ENCODE peak calls at places on chromosomes 1 and 21, in six cellular contexts. One of them, this sample, is unnamed.

GRCh38 chr1:240086726-240087125 is 5.0 kb upstream of the FMN2 start:
- DNase-seq in SK-N-SH: no peak
- DNase-seq in K562: no peak
- DNase-seq in H1: no peak
- DNase-seq in HepG2: no peak
- DNase-seq in HL-60: no peak
- DNase-seq in this sample: no peak

GRCh38 chr1:53112271-53112774 is 30.1 kb downstream of the SLC1A7 start:
- DNase-seq in HepG2: peak; percentile 70
- DNase-seq in K562: no peak
- DNase-seq in H1: no peak
- DNase-seq in HL-60: no peak
- DNase-seq in SK-N-SH: no peak
- DNase-seq in this sample: no peak

GRCh38 chr1:112396668-112397025 is 633 bp downstream of the CTTNBP2NL start:
- DNase-seq in HL-60: no peak
- DNase-seq in H1: no peak
- DNase-seq in K562: no peak
- DNase-seq in SK-N-SH: no peak
- DNase-seq in HepG2: no peak
- DNase-seq in this sample: no peak

GRCh38 chr1:64881281-64881680 is 85.1 kb downstream of the JAK1 start:
- DNase-seq in H1: no peak
- DNase-seq in SK-N-SH: no peak
- DNase-seq in K562: no peak
- DNase-seq in HL-60: no peak
- DNase-seq in HepG2: no peak
- DNase-seq in this sample: no peak

GRCh38 chr1:40185951-40186864 is 25.0 kb downstream of the RLF start:
- DNase-seq in SK-N-SH: no peak
- DNase-seq in HepG2: no peak
- DNase-seq in K562: no peak
- DNase-seq in HL-60: no peak
- DNase-seq in H1: no peak
- DNase-seq in this sample: peak; percentile 82

GRCh38 chr1:212981571-212982328 is 31.4 kb downstream of the VASH2 start:
- DNase-seq in K562: no peak
- DNase-seq in H1: peak; percentile 43
- DNase-seq in HL-60: no peak
- DNase-seq in HepG2: no peak
- DNase-seq in SK-N-SH: no peak
- DNase-seq in this sample: peak; percentile 93

GRCh38 chr1:193703101-193703500 is 516.7 kb upstream of the B3GALT2 start:
- DNase-seq in HL-60: no peak
- DNase-seq in K562: no peak
- DNase-seq in HepG2: no peak
- DNase-seq in H1: no peak
- DNase-seq in SK-N-SH: no peak
- DNase-seq in this sample: no peak

GRCh38 chr21:41054206-41054605 is 113.8 kb upstream of the BACE2 start:
- DNase-seq in SK-N-SH: no peak
- DNase-seq in HepG2: no peak
- DNase-seq in H1: no peak
- DNase-seq in K562: no peak
- DNase-seq in HL-60: no peak
- DNase-seq in this sample: no peak

GRCh38 chr1:215958836-215959235 is 391.7 kb downstream of the KCTD3 start:
- DNase-seq in H1: no peak
- DNase-seq in HL-60: no peak
- DNase-seq in SK-N-SH: no peak
- DNase-seq in K562: no peak
- DNase-seq in HepG2: no peak
- DNase-seq in this sample: no peak

GRCh38 chr21:29697555-29698193 is 242.1 kb downstream of the GRIK1 start:
- DNase-seq in HL-60: peak; percentile 54
- DNase-seq in HepG2: no peak
- DNase-seq in K562: no peak
- DNase-seq in H1: no peak
- DNase-seq in SK-N-SH: no peak
- DNase-seq in this sample: no peak

GRCh38 chr1:205945056-205945455 is 1.8 kb upstream of the SLC26A9 start:
- DNase-seq in SK-N-SH: no peak
- DNase-seq in K562: peak; percentile 38
- DNase-seq in HL-60: no peak
- DNase-seq in H1: no peak
- DNase-seq in HepG2: peak; percentile 54
- DNase-seq in this sample: no peak

GRCh38 chr1:206013017-206013800 is 10.0 kb upstream of the RAB7B start:
- DNase-seq in SK-N-SH: no peak
- DNase-seq in H1: no peak
- DNase-seq in K562: no peak
- DNase-seq in HepG2: no peak
- DNase-seq in HL-60: peak; percentile 59
- DNase-seq in this sample: no peak

GRCh38 chr1:214727274-214727673 is 124.3 kb downstream of the CENPF start:
- DNase-seq in HL-60: no peak
- DNase-seq in HepG2: peak; percentile 26
- DNase-seq in K562: no peak
- DNase-seq in SK-N-SH: no peak
- DNase-seq in H1: no peak
- DNase-seq in this sample: no peak

GRCh38 chr1:43285269-43285986 is at the start of gene C1orf210:
- DNase-seq in H1: peak; percentile 93
- DNase-seq in SK-N-SH: no peak
- DNase-seq in K562: peak; percentile 86
- DNase-seq in HL-60: no peak
- DNase-seq in HepG2: peak; percentile 62
- DNase-seq in this sample: no peak

GRCh38 chr1:3651939-3652537 is at the start of gene TP73:
- DNase-seq in SK-N-SH: peak; percentile 88
- DNase-seq in HL-60: no peak
- DNase-seq in HepG2: no peak
- DNase-seq in K562: peak; percentile 92
- DNase-seq in H1: peak; percentile 73
- DNase-seq in this sample: no peak

GRCh38 chr21:21715286-21715969 is 717.2 kb downstream of the NCAM2 start:
- DNase-seq in HepG2: no peak
- DNase-seq in K562: no peak
- DNase-seq in SK-N-SH: no peak
- DNase-seq in H1: no peak
- DNase-seq in HL-60: no peak
- DNase-seq in this sample: no peak

GRCh38 chr1:180221461-180221860 is 8.6 kb upstream of the LHX4 start:
- DNase-seq in SK-N-SH: no peak
- DNase-seq in H1: no peak
- DNase-seq in K562: no peak
- DNase-seq in HepG2: no peak
- DNase-seq in HL-60: no peak
- DNase-seq in this sample: no peak

GRCh38 chr21:17798796-17799195 is 20.4 kb downstream of the C21orf91 start:
- DNase-seq in HepG2: no peak
- DNase-seq in SK-N-SH: no peak
- DNase-seq in H1: no peak
- DNase-seq in HL-60: no peak
- DNase-seq in K562: no peak
- DNase-seq in this sample: no peak

GRCh38 chr21:45379901-45380330 is 25.0 kb upstream of the COL18A1 start:
- DNase-seq in HL-60: no peak
- DNase-seq in K562: no peak
- DNase-seq in SK-N-SH: no peak
- DNase-seq in H1: no peak
- DNase-seq in HepG2: no peak
- DNase-seq in this sample: no peak

GRCh38 chr1:204337047-204337446 is 22.7 kb downstream of the PLEKHA6 start:
- DNase-seq in SK-N-SH: no peak
- DNase-seq in K562: no peak
- DNase-seq in HepG2: no peak
- DNase-seq in H1: no peak
- DNase-seq in HL-60: no peak
- DNase-seq in this sample: no peak

GRCh38 chr1:212700892-212701819 is 1.5 kb upstream of the BATF3 start:
- DNase-seq in H1: peak; percentile 63
- DNase-seq in K562: peak; percentile 11
- DNase-seq in HepG2: no peak
- DNase-seq in HL-60: peak; percentile 30
- DNase-seq in SK-N-SH: peak; percentile 65
- DNase-seq in this sample: no peak

GRCh38 chr1:209643295-209644020 is 8.8 kb downstream of the LAMB3 start:
- DNase-seq in SK-N-SH: no peak
- DNase-seq in HL-60: no peak
- DNase-seq in K562: no peak
- DNase-seq in HepG2: no peak
- DNase-seq in H1: no peak
- DNase-seq in this sample: no peak

GRCh38 chr1:53024117-53024516 is 37.9 kb upstream of the PODN start:
- DNase-seq in H1: no peak
- DNase-seq in SK-N-SH: no peak
- DNase-seq in K562: no peak
- DNase-seq in HepG2: no peak
- DNase-seq in HL-60: no peak
- DNase-seq in this sample: no peak

GRCh38 chr1:91752324-91752723 is 133.6 kb downstream of the TGFBR3 start:
- DNase-seq in SK-N-SH: no peak
- DNase-seq in H1: no peak
- DNase-seq in HL-60: no peak
- DNase-seq in HepG2: no peak
- DNase-seq in K562: no peak
- DNase-seq in this sample: peak; percentile 62

GRCh38 chr1:247360116-247360898 is 28.6 kb upstream of the ZNF496 start:
- DNase-seq in HepG2: no peak
- DNase-seq in H1: no peak
- DNase-seq in SK-N-SH: no peak
- DNase-seq in K562: no peak
- DNase-seq in HL-60: peak; percentile 13
- DNase-seq in this sample: no peak

GRCh38 chr1:39646232-39647081 is 7.0 kb upstream of the HEYL start:
- DNase-seq in HepG2: no peak
- DNase-seq in SK-N-SH: peak; percentile 82
- DNase-seq in K562: peak; percentile 62
- DNase-seq in H1: peak; percentile 61
- DNase-seq in HL-60: no peak
- DNase-seq in this sample: no peak

GRCh38 chr21:33362044-33362555 is 37.3 kb downstream of the IFNAR1 start:
- DNase-seq in HepG2: no peak
- DNase-seq in SK-N-SH: no peak
- DNase-seq in HL-60: peak; percentile 94
- DNase-seq in K562: no peak
- DNase-seq in H1: peak; percentile 70
- DNase-seq in this sample: no peak
- TF ChIP-seq GABPA in HepG2: no peak
- TF ChIP-seq GABPA in SK-N-SH: no peak
- TF ChIP-seq GABPA in HL-60: peak; percentile 71
- TF ChIP-seq GABPA in K562: no peak
- TF ChIP-seq GABPA in H1: no peak
- TF ChIP-seq GABPA in this sample: no peak

DNA sequence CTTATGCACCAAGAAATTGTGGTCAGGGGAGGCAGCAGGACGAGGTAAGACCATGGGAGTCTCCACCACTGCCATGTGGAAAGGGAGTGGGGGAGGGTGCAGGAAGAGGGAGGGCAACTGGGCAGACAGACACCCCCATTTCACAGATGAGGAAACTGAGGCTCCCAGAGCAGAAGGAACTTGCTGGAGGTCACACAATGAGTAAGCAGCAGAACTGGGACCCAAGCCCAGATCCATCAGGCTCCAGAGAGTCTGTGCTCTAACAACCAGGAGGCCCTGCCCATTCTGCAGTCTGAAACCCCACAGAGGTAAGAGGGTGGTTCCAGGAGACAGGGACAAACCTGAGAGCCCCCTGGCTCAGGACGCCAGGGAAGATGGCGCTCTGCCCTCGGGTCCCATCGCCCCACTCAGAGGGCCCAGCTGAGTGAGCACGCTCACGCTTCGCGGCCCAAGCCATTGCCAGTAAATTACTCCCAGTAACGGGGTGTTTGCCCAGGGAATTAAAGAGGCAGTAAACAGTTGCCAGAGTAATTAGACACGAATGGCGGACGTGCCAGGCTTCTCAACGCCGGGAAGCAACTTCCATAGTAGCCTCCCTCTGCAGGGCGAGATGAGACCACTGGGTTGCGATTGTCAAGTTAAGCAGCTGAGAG is 59.2 kb downstream of the MATN1 start:
- DNase-seq in HepG2: no peak
- DNase-seq in K562: no peak
- DNase-seq in H1: no peak
- DNase-seq in SK-N-SH: no peak
- DNase-seq in HL-60: no peak
- DNase-seq in this sample: no peak
- TF ChIP-seq GABPA in HepG2: no peak
- TF ChIP-seq GABPA in K562: no peak
- TF ChIP-seq GABPA in H1: no peak
- TF ChIP-seq GABPA in SK-N-SH: no peak
- TF ChIP-seq GABPA in HL-60: no peak
- TF ChIP-seq GABPA in this sample: no peak

GRCh38 chr21:25457411-25457810 is 149.9 kb downstream of the MRPL39 start:
- DNase-seq in HL-60: no peak
- DNase-seq in SK-N-SH: no peak
- DNase-seq in K562: no peak
- DNase-seq in H1: no peak
- DNase-seq in HepG2: no peak
- DNase-seq in this sample: peak; percentile 83

GRCh38 chr21:25457946-25458345 is 149.3 kb downstream of the MRPL39 start:
- DNase-seq in H1: no peak
- DNase-seq in SK-N-SH: no peak
- DNase-seq in K562: no peak
- DNase-seq in HL-60: no peak
- DNase-seq in HepG2: no peak
- DNase-seq in this sample: no peak

GRCh38 chr21:25458484-25458883 is 148.8 kb downstream of the MRPL39 start:
- DNase-seq in HepG2: no peak
- DNase-seq in H1: no peak
- DNase-seq in K562: no peak
- DNase-seq in HL-60: no peak
- DNase-seq in SK-N-SH: no peak
- DNase-seq in this sample: no peak

GRCh38 chr21:25459365-25459764 is 147.9 kb downstream of the MRPL39 start:
- DNase-seq in K562: no peak
- DNase-seq in HepG2: no peak
- DNase-seq in HL-60: no peak
- DNase-seq in H1: no peak
- DNase-seq in SK-N-SH: no peak
- DNase-seq in this sample: no peak

GRCh38 chr21:25456672-25457071 is 150.6 kb downstream of the MRPL39 start:
- DNase-seq in HL-60: no peak
- DNase-seq in H1: no peak
- DNase-seq in HepG2: no peak
- DNase-seq in K562: no peak
- DNase-seq in SK-N-SH: no peak
- DNase-seq in this sample: peak; percentile 77
- TF ChIP-seq GABPA in HL-60: no peak
- TF ChIP-seq GABPA in H1: no peak
- TF ChIP-seq GABPA in HepG2: no peak
- TF ChIP-seq GABPA in K562: no peak
- TF ChIP-seq GABPA in SK-N-SH: no peak
- TF ChIP-seq GABPA in this sample: no peak

DNA sequence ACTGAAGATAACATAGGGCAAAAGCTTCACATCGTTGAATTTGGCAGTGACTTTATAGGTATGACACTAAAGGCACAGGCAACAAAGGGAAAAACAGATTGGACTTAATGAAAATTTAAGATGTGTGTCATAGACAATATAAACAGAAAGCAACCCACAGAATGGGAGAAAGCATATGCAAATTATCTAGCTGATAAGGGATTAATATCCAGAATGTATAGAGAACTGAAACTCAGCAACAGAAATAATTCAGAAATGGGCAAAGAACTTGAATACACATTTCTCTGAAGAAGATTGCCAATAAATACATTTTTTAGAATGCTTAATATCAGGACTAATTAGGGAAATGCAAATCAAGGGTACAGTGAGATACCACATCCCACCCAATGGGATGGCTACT is 55.2 kb upstream of the ANGPTL1 start:
- DNase-seq in SK-N-SH: no peak
- DNase-seq in HepG2: no peak
- DNase-seq in H1: no peak
- DNase-seq in HL-60: no peak
- DNase-seq in K562: no peak
- DNase-seq in this sample: no peak
- TF ChIP-seq GABPA in SK-N-SH: no peak
- TF ChIP-seq GABPA in HepG2: no peak
- TF ChIP-seq GABPA in H1: no peak
- TF ChIP-seq GABPA in HL-60: no peak
- TF ChIP-seq GABPA in K562: no peak
- TF ChIP-seq GABPA in this sample: no peak

This sample was measured in GM12878.